ENCODE peak calls at places on chromosomes 11 and 22, in eight cellular contexts. Q is NK-92 treated with Interleukin-12 subunit alpha and Interleukin-12 subunit beta, amount 100 ng/mL, for 24 hours; X is amygdala; V is CD8-positive, alpha-beta memory T cell; L is RWPE1; G is psoas muscle; P is endothelial cell; Z is AG08395. N is an unnamed sample.

GRCh38 chr22:50522208-50522805 is 3.1 kb downstream of the SCO2 start:
- DNase-seq in X (no peak), L (no peak), V (no peak), P (no peak), G (no peak), Z (no peak), Q (no peak), N (peak; percentile 13)

GRCh38 chr11:17972987-17973386 is 39.9 kb downstream of the SERGEF start:
- DNase-seq in X (no peak), V (no peak), Q (peak; percentile 3), P (peak; percentile 67), G (peak; percentile 64), L (peak; percentile 86), Z (peak; percentile 93), N (peak; percentile 78)

GRCh38 chr11:44625759-44626523 is 60.5 kb downstream of the CD82 start:
- DNase-seq in V (no peak), X (no peak), L (no peak), P (no peak), G (no peak), Z (no peak), Q (no peak), N (peak; percentile 7)

GRCh38 chr11:70603064-70603755 is 204.9 kb downstream of the CTTN start:
- DNase-seq in G (peak; percentile 41), Q (no peak), X (no peak), P (no peak), Z (no peak), L (no peak), V (no peak), N (no peak)

GRCh38 chr22:26008587-26008986 is 160.7 kb upstream of the SEZ6L start:
- DNase-seq in Z (no peak), G (no peak), X (no peak), V (no peak), Q (no peak), L (no peak), P (no peak), N (no peak)

GRCh38 chr11:65692367-65692766 is 19.7 kb upstream of the KAT5 start:
- DNase-seq in P (no peak), V (no peak), L (no peak), X (no peak), Z (no peak), Q (no peak), G (no peak), N (no peak)

GRCh38 chr11:134711563-134711962 is 299.5 kb upstream of the B3GAT1 start:
- DNase-seq in G (no peak), P (no peak), Q (no peak), Z (no peak), L (no peak), X (no peak), V (no peak), N (no peak)

GRCh38 chr11:62716816-62717215 is 9.3 kb downstream of the GNG3 start:
- DNase-seq in P (no peak), L (no peak), X (no peak), G (no peak), Z (no peak), Q (no peak), V (no peak), N (no peak)

GRCh38 chr22:35627267-35628041 is 10.3 kb upstream of the MB start:
- DNase-seq in X (no peak), V (no peak), Z (peak; percentile 82), L (peak; percentile 57), Q (peak; percentile 22), G (peak; percentile 86), P (peak; percentile 47), N (peak; percentile 75)

GRCh38 chr11:65301491-65302329 is 13.0 kb upstream of the CDC42EP2 start:
- DNase-seq in X (no peak), Z (no peak), V (no peak), G (peak; percentile 76), Q (no peak), P (peak; percentile 68), L (no peak), N (no peak)

GRCh38 chr11:35682230-35683195 is 19.9 kb downstream of the TRIM44 start:
- DNase-seq in L (no peak), Z (peak; percentile 12), Q (no peak), X (peak; percentile 12), P (no peak), V (no peak), G (no peak), N (peak; percentile 50)

GRCh38 chr11:12185914-12186313 is 75.5 kb downstream of the MICAL2 start:
- DNase-seq in X (no peak), V (no peak), G (no peak), P (no peak), L (no peak), Q (no peak), Z (no peak), N (peak; percentile 51)

GRCh38 chr11:78560826-78561484 is 13.7 kb downstream of the NARS2 start:
- DNase-seq in X (no peak), G (no peak), Z (no peak), V (no peak), P (peak; percentile 28), L (no peak), Q (no peak), N (no peak)

GRCh38 chr11:2512431-2513407 is 67.9 kb downstream of the KCNQ1 start:
- DNase-seq in Q (no peak), P (no peak), Z (no peak), G (peak; percentile 48), X (no peak), L (no peak), V (no peak), N (peak; percentile 22)

GRCh38 chr11:78685156-78685555 is 110.5 kb upstream of the NARS2 start:
- DNase-seq in P (no peak), Z (no peak), X (no peak), Q (no peak), G (no peak), V (no peak), L (no peak), N (no peak)

GRCh38 chr11:83051760-83052671 is 19.7 kb downstream of the RAB30 start:
- DNase-seq in Z (peak; percentile 90), L (peak; percentile 90), Q (no peak), P (no peak), G (no peak), X (no peak), V (no peak), N (peak; percentile 45)

GRCh38 chr11:130474637-130475400 is 26.4 kb downstream of the ADAMTS15 start:
- DNase-seq in X (no peak), Q (no peak), V (no peak), P (no peak), G (no peak), Z (no peak), L (no peak), N (peak; percentile 13)

GRCh38 chr11:127110542-127110941 is 110.0 kb upstream of the KIRREL3 start:
- DNase-seq in Z (no peak), G (no peak), L (no peak), X (no peak), P (no peak), V (no peak), Q (no peak), N (no peak)

GRCh38 chr22:24775769-24776492 is 1.4 kb upstream of the PIWIL3 start:
- DNase-seq in L (no peak), G (no peak), X (no peak), Q (no peak), Z (no peak), V (no peak), P (no peak), N (no peak)

GRCh38 chr11:76314741-76315090 is 66.2 kb downstream of the THAP12 start:
- DNase-seq in X (no peak), P (no peak), Z (peak; percentile 70), G (no peak), Q (no peak), V (no peak), L (no peak), N (no peak)

GRCh38 chr11:119258180-119258579 is 52.0 kb downstream of the CBL start:
- DNase-seq in Q (no peak), P (no peak), G (no peak), X (no peak), V (no peak), L (no peak), Z (no peak), N (no peak)

GRCh38 chr11:16791494-16791961 is 53.1 kb downstream of the C11orf58 start:
- DNase-seq in V (no peak), Z (peak; percentile 95), G (no peak), X (no peak), Q (no peak), L (peak; percentile 84), P (no peak), N (no peak)

GRCh38 chr11:126766425-126766824 is 234.1 kb downstream of the KIRREL3 start:
- DNase-seq in Z (no peak), L (no peak), P (no peak), Q (no peak), V (no peak), X (no peak), G (no peak), N (no peak)

GRCh38 chr11:14314127-14314526 is 44.9 kb downstream of the RRAS2 start:
- DNase-seq in P (no peak), V (no peak), Z (no peak), X (no peak), G (no peak), Q (no peak), L (no peak), N (no peak)

GRCh38 chr11:77107950-77108349 is 5.3 kb downstream of the OMP start:
- DNase-seq in G (peak; percentile 72), V (no peak), P (no peak), L (peak; percentile 36), X (no peak), Z (peak; percentile 92), Q (no peak), N (no peak)

GRCh38 chr11:115672412-115672811 is 168.2 kb upstream of the CADM1 start:
- DNase-seq in G (no peak), V (no peak), Q (no peak), P (no peak), X (no peak), Z (no peak), L (no peak), N (peak; percentile 71)

GRCh38 chr22:27804016-27804415 is 2.5 kb upstream of the MN1 start:
- DNase-seq in V (no peak), X (no peak), Z (no peak), P (no peak), L (no peak), Q (no peak), G (no peak), N (no peak)

GRCh38 chr11:63738720-63739360 is 29.7 kb downstream of the ZFTA start:
- DNase-seq in Z (peak; percentile 72), V (peak; percentile 57), G (peak; percentile 71), X (peak; percentile 7), P (peak; percentile 71), L (peak; percentile 60), Q (peak; percentile 36), N (peak; percentile 58)

GRCh38 chr11:130037058-130037457 is 32.6 kb upstream of the APLP2 start:
- DNase-seq in V (no peak), Q (no peak), Z (peak; percentile 89), L (peak; percentile 85), G (no peak), P (no peak), X (no peak), N (no peak)

GRCh38 chr11:34185926-34186841 is 80.8 kb downstream of the NAT10 start:
- DNase-seq in X (no peak), P (peak; percentile 61), G (no peak), Z (no peak), V (no peak), Q (no peak), L (no peak), N (no peak)

GRCh38 chr22:24106385-24107381 is 74.6 kb upstream of the SUSD2 start:
- DNase-seq in Z (no peak), Q (peak; percentile 12), X (no peak), V (peak; percentile 16), L (no peak), P (no peak), G (no peak), N (no peak)

GRCh38 chr22:43031617-43032016 is 16.7 kb upstream of the PACSIN2 start:
- DNase-seq in X (no peak), Q (no peak), L (no peak), Z (no peak), P (no peak), V (no peak), G (no peak), N (no peak)

GRCh38 chr11:121466063-121466794 is 13.5 kb upstream of the SORL1-AS1 start:
- DNase-seq in G (peak; percentile 89), V (peak; percentile 31), X (peak; percentile 25), Z (peak; percentile 97), L (peak; percentile 98), P (peak; percentile 78), Q (no peak), N (peak; percentile 40)

N was measured in D341Med.